ENCODE peak calls at places on chromosomes 12 and 14, in five cellular contexts. S, D, B, Y and R are unnamed samples.

GRCh38 chr12:65856521-65856920 is 32.2 kb downstream of the HMGA2 start:
- DNase-seq in S (no peak), D (no peak), B (no peak), Y (no peak), R (no peak)

GRCh38 chr14:81710232-81710845 is 176.7 kb upstream of the SEL1L start:
- DNase-seq in S (peak; percentile 8), D (no peak), B (no peak), Y (peak; percentile 42), R (peak; percentile 57)

GRCh38 chr12:26678697-26679660 is 154.0 kb downstream of the ITPR2 start:
- DNase-seq in S (no peak), D (no peak), B (no peak), Y (no peak), R (no peak)

GRCh38 chr14:55432628-55433027 is 7.8 kb downstream of the TBPL2 start:
- DNase-seq in S (no peak), D (no peak), B (no peak), Y (no peak), R (no peak)

GRCh38 chr12:62537544-62537943 is 70.9 kb downstream of the MON2 start:
- DNase-seq in S (no peak), D (no peak), B (no peak), Y (no peak), R (peak; percentile 14)

GRCh38 chr12:47267571-47267970 is 187.8 kb upstream of the AMIGO2 start:
- DNase-seq in S (no peak), D (no peak), B (no peak), Y (no peak), R (no peak)

GRCh38 chr12:54039417-54040147 is 6.7 kb downstream of the HOXC5 start:
- DNase-seq in S (no peak), D (no peak), B (no peak), Y (no peak), R (no peak)

GRCh38 chr12:65631621-65632111 is 192.6 kb upstream of the HMGA2 start:
- DNase-seq in S (no peak), D (peak; percentile 96), B (no peak), Y (no peak), R (no peak)

GRCh38 chr14:54173782-54174181 is 217.2 kb upstream of the BMP4 start:
- DNase-seq in S (no peak), D (no peak), B (no peak), Y (no peak), R (no peak)

GRCh38 chr12:5905757-5906156 is 39.3 kb downstream of the ANO2 start:
- DNase-seq in S (no peak), D (no peak), B (no peak), Y (no peak), R (no peak)